ENCODE peak calls at places on chromosomes 13 and 19, in eight cellular contexts. V is GM13976; M is activated naive CD8-positive, alpha-beta T cell treated with anti-CD3 and anti-CD28 coated beads, Interleukin-2, amount 50 U/mL, for 16 hours; B is HFF-Myc; T is stimulated activated CD8-positive, alpha-beta memory T cell treated with anti-CD3 and anti-CD28 coated beads, Interleukin-4, amount 100 ng/mL, for 4 hours; L is SJSA1; P is hypothalamus; E is EL. F is an unnamed sample.

GRCh38 chr19:33143897-33144405 is 12.0 kb downstream of the WDR88 start:
- DNase-seq in V (peak), M (peak), B (no peak), T (peak), L (peak), P (peak), E (peak), F (peak)

GRCh38 chr13:75050419-75051066 is 431.4 kb downstream of the TBC1D4 start:
- DNase-seq in V (no peak), M (no peak), B (peak), T (no peak), L (no peak), P (no peak), E (peak), F (peak)

GRCh38 chr13:24745861-24746617 is 17.9 kb upstream of the RNF17 start:
- DNase-seq in V (peak), M (no peak), B (no peak), T (no peak), L (no peak), P (no peak), E (no peak), F (peak)

GRCh38 chr13:108195146-108195545 is 20.2 kb downstream of the LIG4 start:
- DNase-seq in V (no peak), M (no peak), B (no peak), T (no peak), L (no peak), P (no peak), E (no peak), F (no peak)

GRCh38 chr19:50728084-50728737 is 5.0 kb downstream of the CLEC11A start:
- DNase-seq in V (peak), M (peak), B (peak), T (peak), L (no peak), P (peak), E (peak), F (peak)

GRCh38 chr13:23411706-23412105 is 21.8 kb downstream of the SACS start:
- DNase-seq in V (no peak), M (no peak), B (no peak), T (no peak), L (no peak), P (no peak), E (no peak), F (no peak)

GRCh38 chr13:100423375-100423774 is 165.2 kb downstream of the GGACT start:
- DNase-seq in V (no peak), M (no peak), B (no peak), T (no peak), L (no peak), P (no peak), E (peak), F (no peak)

GRCh38 chr13:42788601-42789000 is 7.2 kb downstream of the FAM216B start:
- DNase-seq in V (no peak), M (no peak), B (no peak), T (no peak), L (no peak), P (no peak), E (peak), F (no peak)

GRCh38 chr19:43463381-43464088 is 1.9 kb downstream of the LYPD3 start:
- DNase-seq in V (peak), M (peak), B (peak), T (peak), L (peak), P (peak), E (peak), F (peak)

GRCh38 chr19:14472202-14472961 is 2.8 kb downstream of the PTGER1 start:
- DNase-seq in V (peak), M (peak), B (no peak), T (peak), L (peak), P (peak), E (peak), F (peak)

GRCh38 chr19:46124638-46125115 is at the start of gene IGFL3:
- DNase-seq in V (no peak), M (no peak), B (no peak), T (no peak), L (no peak), P (no peak), E (peak), F (peak)

GRCh38 chr13:42885325-42885724 is 103.9 kb downstream of the FAM216B start:
- DNase-seq in V (no peak), M (no peak), B (no peak), T (no peak), L (no peak), P (no peak), E (no peak), F (no peak)

GRCh38 chr19:11984986-11985385 is 20.1 kb downstream of the ZNF763 start:
- DNase-seq in V (peak), M (no peak), B (no peak), T (no peak), L (no peak), P (no peak), E (no peak), F (no peak)

GRCh38 chr19:34313188-34313587 is 51.8 kb upstream of the GPI start:
- DNase-seq in V (no peak), M (no peak), B (peak), T (no peak), L (no peak), P (no peak), E (peak), F (peak)

GRCh38 chr19:47351545-47351944 is 2.4 kb downstream of the DHX34 start:
- DNase-seq in V (no peak), M (no peak), B (no peak), T (no peak), L (no peak), P (no peak), E (peak), F (peak)

GRCh38 chr19:34232566-34233481 is 21.5 kb upstream of the GARRE1 start:
- DNase-seq in V (peak), M (no peak), B (peak), T (no peak), L (peak), P (peak), E (peak), F (peak)

GRCh38 chr19:13329766-13330165 is 176.5 kb downstream of the CACNA1A start:
- DNase-seq in V (no peak), M (no peak), B (no peak), T (no peak), L (no peak), P (no peak), E (no peak), F (no peak)

GRCh38 chr13:110925023-110925608 is 10.2 kb upstream of the ANKRD10 start:
- DNase-seq in V (no peak), M (no peak), B (no peak), T (no peak), L (peak), P (no peak), E (no peak), F (peak)

GRCh38 chr19:28705008-28705407 is 507.9 kb downstream of the UQCRFS1 start:
- DNase-seq in V (no peak), M (no peak), B (peak), T (no peak), L (peak), P (no peak), E (peak), F (peak)

GRCh38 chr19:21824679-21825078 is 11.3 kb downstream of the ZNF43 start:
- DNase-seq in V (no peak), M (no peak), B (no peak), T (no peak), L (no peak), P (no peak), E (no peak), F (no peak)

GRCh38 chr19:640156-640548 is 473 bp downstream of the FGF22 start:
- DNase-seq in V (no peak), M (no peak), B (no peak), T (no peak), L (no peak), P (no peak), E (no peak), F (no peak)

GRCh38 chr13:90883592-90883991 is 463.9 kb upstream of the MIR17HG start:
- DNase-seq in V (no peak), M (no peak), B (no peak), T (no peak), L (no peak), P (no peak), E (no peak), F (no peak)

GRCh38 chr19:30224689-30225606 is 147.2 kb upstream of the ZNF536 start:
- DNase-seq in V (no peak), M (no peak), B (no peak), T (no peak), L (no peak), P (no peak), E (no peak), F (no peak)

GRCh38 chr13:31965361-31966066 is 66.1 kb upstream of the FRY start:
- DNase-seq in V (peak), M (no peak), B (no peak), T (no peak), L (no peak), P (no peak), E (peak), F (peak)

GRCh38 chr13:25886438-25887214 is 165.2 kb downstream of the SHISA2 start:
- DNase-seq in V (no peak), M (no peak), B (no peak), T (no peak), L (no peak), P (no peak), E (peak), F (peak)

GRCh38 chr19:29714953-29715694 is at the start of gene C19orf12:
- DNase-seq in V (peak), M (peak), B (no peak), T (no peak), L (no peak), P (peak), E (peak), F (peak)

GRCh38 chr19:45071545-45071938 is 4.7 kb downstream of the ZNF296 start:
- DNase-seq in V (no peak), M (no peak), B (no peak), T (no peak), L (no peak), P (no peak), E (no peak), F (no peak)

GRCh38 chr19:38731654-38732301 is 12.5 kb downstream of the CAPN12 start:
- DNase-seq in V (no peak), M (no peak), B (no peak), T (no peak), L (no peak), P (no peak), E (no peak), F (no peak)

GRCh38 chr13:99133230-99133629 is 67.4 kb upstream of the UBAC2 start:
- DNase-seq in V (no peak), M (no peak), B (no peak), T (no peak), L (peak), P (no peak), E (no peak), F (no peak)

GRCh38 chr19:1672038-1672768 is 19.8 kb upstream of the TCF3 start:
- DNase-seq in V (peak), M (no peak), B (no peak), T (no peak), L (peak), P (no peak), E (peak), F (no peak)

GRCh38 chr13:48804836-48805601 is 151.3 kb downstream of the CYSLTR2 start:
- DNase-seq in V (no peak), M (no peak), B (no peak), T (no peak), L (no peak), P (no peak), E (peak), F (peak)